ENCODE peak calls at places on chromosomes 4 and X, in seven cellular contexts. C is SK-N-SH, Q is HCT116, U is GM12878, I is K562, E is HepG2, L is H1. R is an unnamed sample.
A peak's percentile ranks its signal among the peaks of the same experiment; 100 is the strongest.

GRCh38 chr4:160546201-160546600 is 1443.3 kb downstream of the RAPGEF2 start:
- DNase-seq in C (no peak), Q (no peak), U (no peak), I (no peak), E (no peak), L (no peak), R (no peak)

GRCh38 chrX:68571292-68572256 is 72.7 kb downstream of the YIPF6 start:
- DNase-seq in C (no peak), Q (peak; percentile 45), U (peak; percentile 39), I (peak; percentile 32), E (no peak), L (no peak), R (peak; percentile 32)

GRCh38 chr4:6333301-6334202 is 63.9 kb downstream of the WFS1 start:
- DNase-seq in C (no peak), Q (no peak), U (no peak), I (peak; percentile 63), E (no peak), L (peak; percentile 67), R (no peak)

GRCh38 chr4:185134176-185134869 is 8.7 kb upstream of the SLC25A4 start:
- DNase-seq in C (peak; percentile 68), Q (peak; percentile 59), U (no peak), I (peak; percentile 40), E (peak; percentile 42), L (no peak), R (no peak)

GRCh38 chr4:133186210-133186609 is 37.1 kb downstream of the PCDH10 start:
- DNase-seq in C (no peak), Q (no peak), U (no peak), I (no peak), E (no peak), L (no peak), R (no peak)

GRCh38 chrX:113384628-113385027 is 544.0 kb upstream of the AMOT start:
- DNase-seq in C (no peak), Q (no peak), U (no peak), I (no peak), E (no peak), L (no peak), R (peak; percentile 42)

GRCh38 chr4:84965558-84966381 is 720 bp downstream of the WDFY3 start:
- DNase-seq in C (peak; percentile 90), Q (no peak), U (no peak), I (peak; percentile 67), E (peak; percentile 14), L (peak; percentile 81), R (no peak)

GRCh38 chr4:123284166-123284565 is 112.4 kb upstream of the SPRY1 start:
- DNase-seq in C (peak; percentile 9), Q (no peak), U (no peak), I (no peak), E (no peak), L (no peak), R (no peak)

GRCh38 chr4:176439611-176440010 is 119.8 kb downstream of the SPCS3 start:
- DNase-seq in C (no peak), Q (no peak), U (no peak), I (no peak), E (no peak), L (no peak), R (no peak)

GRCh38 chrX:14673236-14673635 is 143.9 kb downstream of the GLRA2 start:
- DNase-seq in C (no peak), Q (no peak), U (no peak), I (no peak), E (no peak), L (no peak), R (no peak)

GRCh38 chrX:145410622-145411021 is 163.3 kb downstream of the SPANXN1 start:
- DNase-seq in C (no peak), Q (no peak), U (no peak), I (no peak), E (no peak), L (no peak), R (no peak)

GRCh38 chr4:147950261-147950660 is 218.4 kb downstream of the ARHGAP10 start:
- DNase-seq in C (no peak), Q (no peak), U (no peak), I (no peak), E (no peak), L (no peak), R (no peak)

GRCh38 chr4:57020467-57021101 is 41.9 kb downstream of the POLR2B start:
- DNase-seq in C (no peak), Q (no peak), U (no peak), I (no peak), E (no peak), L (no peak), R (no peak)

GRCh38 chr4:6613676-6614651 is 26.5 kb upstream of the MRFAP1 start:
- DNase-seq in C (no peak), Q (no peak), U (no peak), I (no peak), E (no peak), L (no peak), R (no peak)

GRCh38 chr4:77621254-77621653 is 15.6 kb downstream of the CXCL13 start:
- DNase-seq in C (no peak), Q (no peak), U (no peak), I (no peak), E (no peak), L (no peak), R (no peak)

GRCh38 chr4:126106658-126107057 is 791.9 kb downstream of the FAT4 start:
- DNase-seq in C (no peak), Q (peak; percentile 4), U (no peak), I (no peak), E (peak; percentile 16), L (peak; percentile 46), R (no peak)

GRCh38 chrX:139077303-139078131 is 366.0 kb upstream of the FGF13 start:
- DNase-seq in C (no peak), Q (no peak), U (no peak), I (no peak), E (no peak), L (no peak), R (peak; percentile 51)

GRCh38 chr4:86092684-86093083 is 267.2 kb downstream of the MAPK10 start:
- DNase-seq in C (no peak), Q (no peak), U (no peak), I (no peak), E (no peak), L (no peak), R (no peak)

GRCh38 chr4:138939960-138940359 is 75.6 kb upstream of the NOCT start:
- DNase-seq in C (no peak), Q (no peak), U (no peak), I (no peak), E (peak; percentile 83), L (no peak), R (no peak)

GRCh38 chr4:148240241-148240640 is 202.0 kb downstream of the NR3C2 start:
- DNase-seq in C (no peak), Q (no peak), U (no peak), I (no peak), E (no peak), L (no peak), R (no peak)

GRCh38 chr4:102501176-102501634 is at the start of gene NFKB1:
- DNase-seq in C (no peak), Q (no peak), U (peak; percentile 55), I (peak; percentile 44), E (peak; percentile 54), L (peak; percentile 76), R (no peak)

GRCh38 chrX:15675490-15675921 is 10.9 kb upstream of the CLTRN start:
- DNase-seq in C (peak; percentile 86), Q (peak; percentile 70), U (no peak), I (peak; percentile 71), E (no peak), L (peak; percentile 81), R (no peak)

GRCh38 chrX:155778844-155779553 is 102.1 kb upstream of the VAMP7 start:
- DNase-seq in C (no peak), Q (no peak), U (no peak), I (no peak), E (no peak), L (no peak), R (no peak)

GRCh38 chr4:34939073-34939472 is 1305.2 kb downstream of the ARAP2 start:
- DNase-seq in C (no peak), Q (no peak), U (no peak), I (no peak), E (no peak), L (no peak), R (no peak)

GRCh38 chrX:118418811-118419251 is 72.9 kb downstream of the WDR44 start:
- DNase-seq in C (no peak), Q (no peak), U (no peak), I (no peak), E (no peak), L (no peak), R (no peak)

DNA sequence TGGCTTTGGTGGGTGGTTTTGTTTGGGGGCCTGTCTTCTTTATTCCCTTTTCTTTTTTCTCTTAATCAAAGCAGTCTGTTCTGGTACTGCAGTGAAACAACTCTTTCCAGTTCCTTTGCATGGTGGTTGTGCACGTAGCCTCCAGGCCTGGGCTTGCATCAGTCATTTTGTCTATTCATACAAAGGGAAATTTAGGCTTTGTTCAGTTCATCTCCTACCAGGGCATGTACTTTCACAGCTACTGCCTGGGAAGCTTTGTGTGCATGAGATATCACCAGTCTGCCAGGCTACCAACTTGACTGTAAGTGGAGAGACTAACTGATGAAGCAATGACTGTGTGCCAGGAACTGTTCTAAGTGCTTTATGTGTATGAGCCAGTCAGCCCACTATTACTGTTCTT is 8.5 kb downstream of the TRIM2 start:
- DNase-seq in C (no peak), Q (no peak), U (no peak), I (no peak), E (no peak), L (no peak), R (no peak)
- TF ChIP-seq SIN3A in C (no peak), Q (no peak), U (no peak), I (no peak), E (no peak), L (no peak), R (no peak)

DNA sequence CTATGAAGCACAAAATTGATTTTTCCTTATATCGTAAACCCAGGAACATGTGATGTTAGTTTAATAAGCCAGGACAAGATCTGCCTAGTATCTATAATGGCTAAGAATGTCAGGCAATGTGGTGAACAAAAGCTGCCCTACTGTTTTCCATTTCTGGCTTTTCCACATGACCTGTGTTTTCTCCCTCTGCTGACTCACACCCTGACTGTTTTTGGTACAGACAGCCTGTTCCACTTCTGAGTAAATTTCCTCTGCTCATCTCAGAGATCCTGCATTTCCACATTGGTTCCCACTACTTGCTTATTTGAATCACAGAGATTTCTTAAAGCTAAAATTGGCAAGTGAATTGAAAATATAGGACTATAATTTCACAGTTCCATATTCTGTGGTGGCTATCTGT is 9.2 kb downstream of the NOX1 start:
- DNase-seq in C (no peak), Q (no peak), U (no peak), I (no peak), E (no peak), L (no peak), R (no peak)
- TF ChIP-seq POLR2AphosphoS5 in C (no peak), Q (no peak), U (no peak), I (no peak), E (no peak), L (no peak), R (no peak)

GRCh38 chrX:102155806-102156179 is at the start of gene BEX5:
- DNase-seq in C (peak; percentile 53), Q (no peak), U (no peak), I (peak; percentile 24), E (no peak), L (no peak), R (no peak)

GRCh38 chrX:102154900-102155805 is 624 bp downstream of the BEX5 start:
- DNase-seq in C (peak; percentile 9), Q (no peak), U (no peak), I (no peak), E (no peak), L (peak; percentile 55), R (no peak)

GRCh38 chrX:102154218-102154860 is 1.4 kb downstream of the BEX5 start:
- DNase-seq in C (peak; percentile 16), Q (no peak), U (no peak), I (peak; percentile 9), E (no peak), L (peak; percentile 48), R (no peak)
- TF ChIP-seq SIN3A in C (no peak), Q (no peak), U (no peak), I (no peak), E (no peak), L (no peak), R (no peak)

GRCh38 chrX:75155830-75156525 is at the start of gene ABCB7:
- DNase-seq in C (peak; percentile 75), Q (peak; percentile 35), U (peak; percentile 34), I (peak; percentile 25), E (peak; percentile 65), L (peak; percentile 62), R (peak; percentile 25)
- TF ChIP-seq POLR2AphosphoS5 in C (peak; percentile 86), Q (peak; percentile 66), U (peak; percentile 72), I (no peak), E (peak; percentile 37), L (peak; percentile 56), R (peak; percentile 62)

R was measured in Panc1.